ENCODE peak calls at places on chromosomes 2 and 18, in six cellular contexts. F is A549, B is pancreas, O is fibroblast of pulmonary artery, P is uterus, V is lower leg skin. G is an unnamed sample.

GRCh38 chr2:167136876-167137579 is 248.7 kb downstream of the XIRP2 start:
- DNase-seq in F (no peak), B (no peak), O (no peak), P (no peak), V (no peak), G (peak)

GRCh38 chr2:218400930-218401833 is 1.5 kb downstream of the CTDSP1 start:
- DNase-seq in F (peak), B (peak), O (no peak), P (peak), V (no peak), G (no peak)

GRCh38 chr2:60674524-60675165 is 81.4 kb upstream of the PAPOLG start:
- DNase-seq in F (peak), B (peak), O (peak), P (peak), V (peak), G (peak)

GRCh38 chr2:106839849-106840595 is 45.9 kb downstream of the ST6GAL2 start:
- DNase-seq in F (no peak), B (peak), O (no peak), P (no peak), V (peak), G (no peak)

GRCh38 chr2:229474125-229474524 is 203.0 kb upstream of the PID1 start:
- DNase-seq in F (no peak), B (no peak), O (no peak), P (no peak), V (no peak), G (no peak)

GRCh38 chr18:79353238-79353637 is 42.5 kb upstream of the NFATC1 start:
- DNase-seq in F (peak), B (no peak), O (peak), P (no peak), V (no peak), G (no peak)

GRCh38 chr2:200383380-200384110 is 77.1 kb downstream of the SPATS2L start:
- DNase-seq in F (no peak), B (no peak), O (peak), P (no peak), V (no peak), G (peak)

GRCh38 chr2:220209093-220209492 is 581.7 kb downstream of the SLC4A3 start:
- DNase-seq in F (no peak), B (no peak), O (no peak), P (no peak), V (no peak), G (no peak)

GRCh38 chr2:209499071-209499470 is 75.2 kb downstream of the MAP2 start:
- DNase-seq in F (no peak), B (no peak), O (no peak), P (no peak), V (no peak), G (peak)

GRCh38 chr2:201913197-201913596 is 106.9 kb downstream of the CDK15 start:
- DNase-seq in F (no peak), B (no peak), O (no peak), P (no peak), V (no peak), G (no peak)

GRCh38 chr2:69683170-69683971 is 39.8 kb upstream of the AAK1 start:
- DNase-seq in F (no peak), B (peak), O (peak), P (peak), V (no peak), G (peak)

GRCh38 chr2:239302083-239302807 is 98.6 kb downstream of the HDAC4 start:
- DNase-seq in F (no peak), B (no peak), O (no peak), P (peak), V (peak), G (no peak)

GRCh38 chr2:232537499-232537898 is 2.0 kb upstream of the CHRNG start:
- DNase-seq in F (no peak), B (peak), O (no peak), P (no peak), V (peak), G (no peak)

GRCh38 chr18:59374112-59374511 is 15.0 kb upstream of the LMAN1 start:
- DNase-seq in F (no peak), B (no peak), O (no peak), P (no peak), V (no peak), G (no peak)

GRCh38 chr18:36130039-36130831 is 536 bp downstream of the ELP2 start:
- DNase-seq in F (no peak), B (no peak), O (no peak), P (no peak), V (no peak), G (peak)

GRCh38 chr2:216183459-216183858 is 74.3 kb downstream of the XRCC5 start:
- DNase-seq in F (no peak), B (no peak), O (no peak), P (no peak), V (no peak), G (no peak)

GRCh38 chr2:19360881-19361321 is 2.5 kb upstream of the OSR1 start:
- DNase-seq in F (no peak), B (no peak), O (no peak), P (no peak), V (no peak), G (no peak)
- H3K4me3 ChIP-seq in F (no peak), B (no peak), O (peak), P (no peak), V (no peak), G (peak)

GRCh38 chr2:101205521-101205998 is 47.1 kb upstream of the CNOT11 start:
- DNase-seq in F (peak), B (peak), O (peak), P (peak), V (no peak), G (peak)
- H3K4me3 ChIP-seq in F (peak), B (no peak), O (peak), P (no peak), V (no peak), G (peak)

GRCh38 chr2:179860255-179861026 is 971 bp downstream of the ZNF385B start:
- DNase-seq in F (no peak), B (no peak), O (no peak), P (no peak), V (peak), G (no peak)
- H3K4me3 ChIP-seq in F (peak), B (peak), O (peak), P (peak), V (peak), G (peak)

DNA sequence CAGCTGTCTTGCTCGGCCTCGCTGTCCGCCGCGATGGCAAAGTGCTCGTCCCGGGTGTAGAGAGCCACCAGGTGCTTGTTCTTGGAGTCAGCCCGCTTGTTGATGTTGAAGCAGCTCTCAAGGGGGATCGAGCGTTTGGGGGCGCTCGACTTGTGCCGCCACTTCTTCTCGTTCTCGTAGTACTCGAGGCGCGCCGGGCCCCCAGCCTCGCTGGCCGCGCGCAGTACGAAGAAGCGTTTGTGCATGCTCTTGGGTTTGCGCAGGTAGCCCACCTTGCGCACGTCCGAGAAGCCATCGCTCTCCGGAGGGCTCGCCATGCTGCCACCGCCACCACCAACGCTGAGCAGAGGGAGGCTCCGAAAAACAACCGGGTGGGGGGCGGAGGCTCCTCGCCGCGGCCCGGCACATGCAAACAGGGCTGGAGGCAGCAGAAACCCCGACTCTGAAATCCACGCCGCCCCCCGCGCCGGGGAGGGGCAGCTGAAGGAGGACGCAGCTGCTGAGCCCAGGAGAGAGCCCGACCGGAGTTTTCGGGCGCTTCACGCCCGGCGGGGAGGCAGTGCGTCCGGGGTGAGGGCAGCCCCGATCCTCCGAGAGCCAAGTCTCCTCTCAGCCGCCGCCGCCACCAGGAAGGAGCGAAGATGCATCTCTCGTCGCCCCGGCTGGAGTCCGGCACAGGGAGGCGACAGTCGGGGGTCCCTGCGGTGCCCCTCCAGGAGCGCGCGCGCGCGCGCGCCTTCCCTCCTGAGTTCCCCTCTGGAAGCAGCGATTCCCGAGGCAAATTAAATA is 1.0 kb downstream of the IRS1 start:
- DNase-seq in F (no peak), B (peak), O (peak), P (peak), V (peak), G (peak)
- H3K4me3 ChIP-seq in F (peak), B (peak), O (peak), P (peak), V (peak), G (peak)

G was measured in fibroblast of mammary gland.